ENCODE peak calls at places on chromosomes 11 and 22, in four cellular contexts. One of them, this sample, is unnamed.

GRCh38 chr11:45920531-45921477 is 1.7 kb upstream of the LARGE2 start:
- DNase-seq in uterus: no peak
- DNase-seq in body of pancreas: peak
- DNase-seq in Caco-2: no peak
- DNase-seq in this sample: no peak

GRCh38 chr11:112797072-112797471 is 164.1 kb upstream of the NCAM1 start:
- DNase-seq in uterus: no peak
- DNase-seq in body of pancreas: no peak
- DNase-seq in Caco-2: no peak
- DNase-seq in this sample: no peak

GRCh38 chr11:78023426-78023825 is 350 bp upstream of the KCTD14 start:
- DNase-seq in uterus: no peak
- DNase-seq in body of pancreas: no peak
- DNase-seq in Caco-2: no peak
- DNase-seq in this sample: no peak

GRCh38 chr11:75011357-75011756 is 22.6 kb downstream of the NEU3 start:
- DNase-seq in uterus: no peak
- DNase-seq in body of pancreas: no peak
- DNase-seq in Caco-2: no peak
- DNase-seq in this sample: no peak

GRCh38 chr11:17703951-17704350 is 15.4 kb upstream of the MYOD1 start:
- DNase-seq in uterus: no peak
- DNase-seq in body of pancreas: no peak
- DNase-seq in Caco-2: peak
- DNase-seq in this sample: no peak

GRCh38 chr11:107928767-107929507 is 689 bp downstream of the RAB39A start:
- DNase-seq in uterus: no peak
- DNase-seq in body of pancreas: no peak
- DNase-seq in Caco-2: no peak
- DNase-seq in this sample: no peak

GRCh38 chr11:102534261-102534872 is 3.8 kb upstream of the MMP7 start:
- DNase-seq in uterus: no peak
- DNase-seq in body of pancreas: no peak
- DNase-seq in Caco-2: no peak
- DNase-seq in this sample: no peak

GRCh38 chr11:117220568-117220967 is 11.3 kb downstream of the PCSK7 start:
- DNase-seq in uterus: peak
- DNase-seq in body of pancreas: no peak
- DNase-seq in Caco-2: no peak
- DNase-seq in this sample: no peak

GRCh38 chr22:25702571-25703167 is 39.3 kb upstream of the MYO18B start:
- DNase-seq in uterus: no peak
- DNase-seq in body of pancreas: no peak
- DNase-seq in Caco-2: no peak
- DNase-seq in this sample: no peak

GRCh38 chr22:25153961-25154685 is 45.5 kb upstream of the CRYBB3 start:
- DNase-seq in uterus: peak
- DNase-seq in body of pancreas: peak
- DNase-seq in Caco-2: peak
- DNase-seq in this sample: no peak

GRCh38 chr11:45918331-45918941 is 759 bp upstream of the PEX16 start:
- DNase-seq in uterus: peak
- DNase-seq in body of pancreas: peak
- DNase-seq in Caco-2: peak
- DNase-seq in this sample: peak

GRCh38 chr22:43731986-43732385 is 80.1 kb downstream of the EFCAB6 start:
- DNase-seq in uterus: no peak
- DNase-seq in body of pancreas: no peak
- DNase-seq in Caco-2: no peak
- DNase-seq in this sample: no peak

GRCh38 chr22:36329217-36330078 is 58.3 kb downstream of the MYH9 start:
- DNase-seq in uterus: peak
- DNase-seq in body of pancreas: peak
- DNase-seq in Caco-2: peak
- DNase-seq in this sample: peak

GRCh38 chr11:118313242-118313641 is 8.7 kb downstream of the CD3E start:
- DNase-seq in uterus: no peak
- DNase-seq in body of pancreas: no peak
- DNase-seq in Caco-2: no peak
- DNase-seq in this sample: no peak

GRCh38 chr11:27357250-27357649 is 5.8 kb downstream of the CCDC34 start:
- DNase-seq in uterus: no peak
- DNase-seq in body of pancreas: peak
- DNase-seq in Caco-2: no peak
- DNase-seq in this sample: no peak

GRCh38 chr11:27229511-27230174 is 133.4 kb downstream of the CCDC34 start:
- DNase-seq in uterus: no peak
- DNase-seq in body of pancreas: no peak
- DNase-seq in Caco-2: no peak
- DNase-seq in this sample: no peak

GRCh38 chr22:35777335-35777975 is 59.8 kb downstream of the APOL5 start:
- DNase-seq in uterus: no peak
- DNase-seq in body of pancreas: no peak
- DNase-seq in Caco-2: no peak
- DNase-seq in this sample: no peak

GRCh38 chr11:28521075-28521474 is 412.9 kb downstream of the METTL15 start:
- DNase-seq in uterus: no peak
- DNase-seq in body of pancreas: no peak
- DNase-seq in Caco-2: no peak
- DNase-seq in this sample: no peak

GRCh38 chr11:2107941-2108630 is 31.1 kb downstream of the IGF2 start:
- DNase-seq in uterus: no peak
- DNase-seq in body of pancreas: no peak
- DNase-seq in Caco-2: no peak
- DNase-seq in this sample: no peak

GRCh38 chr11:12677131-12677530 is 2.9 kb downstream of the TEAD1 start:
- DNase-seq in uterus: no peak
- DNase-seq in body of pancreas: no peak
- DNase-seq in Caco-2: no peak
- DNase-seq in this sample: no peak

GRCh38 chr22:36332623-36333331 is 55.0 kb downstream of the MYH9 start:
- DNase-seq in uterus: peak
- DNase-seq in body of pancreas: peak
- DNase-seq in Caco-2: no peak
- DNase-seq in this sample: peak

GRCh38 chr11:36454991-36455611 is 55.0 kb downstream of the TRAF6 start:
- DNase-seq in uterus: no peak
- DNase-seq in body of pancreas: no peak
- DNase-seq in Caco-2: no peak
- DNase-seq in this sample: peak

GRCh38 chr11:36452987-36453386 is 57.1 kb downstream of the TRAF6 start:
- DNase-seq in uterus: no peak
- DNase-seq in body of pancreas: no peak
- DNase-seq in Caco-2: no peak
- DNase-seq in this sample: no peak

GRCh38 chr11:36454551-36454950 is 55.5 kb downstream of the TRAF6 start:
- DNase-seq in uterus: no peak
- DNase-seq in body of pancreas: no peak
- DNase-seq in Caco-2: no peak
- DNase-seq in this sample: no peak

GRCh38 chr11:36452231-36452630 is 57.8 kb downstream of the TRAF6 start:
- DNase-seq in uterus: no peak
- DNase-seq in body of pancreas: no peak
- DNase-seq in Caco-2: no peak
- DNase-seq in this sample: peak

DNA sequence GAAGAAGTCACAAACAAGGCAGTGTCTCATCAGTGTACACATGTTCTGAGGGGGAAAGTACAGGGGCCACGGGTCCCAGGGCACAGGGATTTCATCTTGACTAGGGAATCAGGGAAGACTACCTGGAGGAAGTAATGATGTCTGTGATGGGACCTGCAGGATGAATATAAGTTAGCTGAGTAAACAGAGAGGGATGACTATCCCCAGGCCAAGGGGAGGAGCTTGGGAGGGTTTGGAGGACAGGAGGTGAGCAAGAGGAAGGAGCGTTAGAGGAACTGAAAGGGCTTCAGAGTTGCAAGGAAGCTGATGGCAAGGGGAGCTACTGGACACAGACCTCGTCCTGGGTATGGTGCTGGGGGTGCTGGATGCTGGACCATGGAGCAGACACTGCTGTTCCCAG is 56.4 kb downstream of the TRAF6 start:
- DNase-seq in uterus: no peak
- DNase-seq in body of pancreas: no peak
- DNase-seq in Caco-2: no peak
- DNase-seq in this sample: peak
- H3K4me3 ChIP-seq in uterus: no peak
- H3K4me3 ChIP-seq in body of pancreas: no peak
- H3K4me3 ChIP-seq in Caco-2: no peak
- H3K4me3 ChIP-seq in this sample: no peak

DNA sequence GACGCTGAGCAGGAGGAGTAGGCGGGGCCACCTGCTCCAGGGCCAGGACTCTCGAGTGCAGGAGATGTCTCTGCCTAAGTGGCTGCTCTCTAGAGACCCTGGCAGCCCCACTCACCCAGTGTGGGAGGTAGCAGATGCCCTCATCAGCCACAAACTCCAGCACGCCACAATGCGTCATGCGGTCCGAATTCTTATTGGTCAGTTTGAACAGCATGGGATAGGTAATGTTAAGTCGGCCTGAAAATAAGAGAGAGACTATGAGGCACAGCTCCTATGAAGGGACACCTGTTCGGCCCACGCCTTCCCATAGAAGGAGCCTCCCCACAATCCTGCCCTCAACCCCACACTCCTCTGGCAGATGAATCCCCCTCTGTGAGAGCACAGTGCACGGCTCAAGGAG is 7.4 kb downstream of the UFD1 start:
- DNase-seq in uterus: no peak
- DNase-seq in body of pancreas: no peak
- DNase-seq in Caco-2: no peak
- DNase-seq in this sample: no peak
- H3K4me3 ChIP-seq in uterus: no peak
- H3K4me3 ChIP-seq in body of pancreas: no peak
- H3K4me3 ChIP-seq in Caco-2: no peak
- H3K4me3 ChIP-seq in this sample: no peak

GRCh38 chr22:39240841-39241631 is 3.7 kb downstream of the PDGFB start:
- DNase-seq in uterus: no peak
- DNase-seq in body of pancreas: peak
- DNase-seq in Caco-2: peak
- DNase-seq in this sample: no peak
- H3K4me3 ChIP-seq in uterus: no peak
- H3K4me3 ChIP-seq in body of pancreas: no peak
- H3K4me3 ChIP-seq in Caco-2: peak
- H3K4me3 ChIP-seq in this sample: no peak

GRCh38 chr11:6393989-6394670 is 3.9 kb downstream of the SMPD1 start:
- DNase-seq in uterus: no peak
- DNase-seq in body of pancreas: no peak
- DNase-seq in Caco-2: no peak
- DNase-seq in this sample: no peak

GRCh38 chr11:6390718-6391547 is 659 bp downstream of the SMPD1 start:
- DNase-seq in uterus: no peak
- DNase-seq in body of pancreas: no peak
- DNase-seq in Caco-2: no peak
- DNase-seq in this sample: no peak

GRCh38 chr11:6389921-6390717 is at the start of gene SMPD1:
- DNase-seq in uterus: peak
- DNase-seq in body of pancreas: peak
- DNase-seq in Caco-2: peak
- DNase-seq in this sample: peak

GRCh38 chr11:6388747-6389146 is 1.5 kb upstream of the SMPD1 start:
- DNase-seq in uterus: no peak
- DNase-seq in body of pancreas: no peak
- DNase-seq in Caco-2: no peak
- DNase-seq in this sample: no peak

DNA sequence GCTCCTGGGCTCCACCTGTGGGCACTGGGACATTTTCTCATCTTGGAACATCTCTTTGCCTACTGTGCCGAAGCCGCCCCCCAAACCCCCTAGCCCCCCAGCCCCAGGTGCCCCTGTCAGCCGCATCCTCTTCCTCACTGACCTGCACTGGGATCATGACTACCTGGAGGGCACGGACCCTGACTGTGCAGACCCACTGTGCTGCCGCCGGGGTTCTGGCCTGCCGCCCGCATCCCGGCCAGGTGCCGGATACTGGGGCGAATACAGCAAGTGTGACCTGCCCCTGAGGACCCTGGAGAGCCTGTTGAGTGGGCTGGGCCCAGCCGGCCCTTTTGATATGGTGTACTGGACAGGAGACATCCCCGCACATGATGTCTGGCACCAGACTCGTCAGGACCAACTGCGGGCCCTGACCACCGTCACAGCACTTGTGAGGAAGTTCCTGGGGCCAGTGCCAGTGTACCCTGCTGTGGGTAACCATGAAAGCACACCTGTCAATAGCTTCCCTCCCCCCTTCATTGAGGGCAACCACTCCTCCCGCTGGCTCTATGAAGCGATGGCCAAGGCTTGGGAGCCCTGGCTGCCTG is 1.4 kb downstream of the SMPD1 start:
- DNase-seq in uterus: no peak
- DNase-seq in body of pancreas: no peak
- DNase-seq in Caco-2: no peak
- DNase-seq in this sample: no peak
- H3K4me3 ChIP-seq in uterus: no peak
- H3K4me3 ChIP-seq in body of pancreas: no peak
- H3K4me3 ChIP-seq in Caco-2: no peak
- H3K4me3 ChIP-seq in this sample: no peak

GRCh38 chr11:66680966-66681645 is 3.4 kb upstream of the RBM4B start:
- DNase-seq in uterus: no peak
- DNase-seq in body of pancreas: no peak
- DNase-seq in Caco-2: no peak
- DNase-seq in this sample: no peak

GRCh38 chr11:66676931-66677598 is 622 bp downstream of the RBM4B start:
- DNase-seq in uterus: no peak
- DNase-seq in body of pancreas: no peak
- DNase-seq in Caco-2: no peak
- DNase-seq in this sample: no peak

GRCh38 chr11:66677599-66678375 is at the start of gene RBM4B:
- DNase-seq in uterus: peak
- DNase-seq in body of pancreas: peak
- DNase-seq in Caco-2: peak
- DNase-seq in this sample: peak

GRCh38 chr11:66674964-66675602 is 2.6 kb downstream of the RBM4B start:
- DNase-seq in uterus: no peak
- DNase-seq in body of pancreas: no peak
- DNase-seq in Caco-2: no peak
- DNase-seq in this sample: no peak

DNA sequence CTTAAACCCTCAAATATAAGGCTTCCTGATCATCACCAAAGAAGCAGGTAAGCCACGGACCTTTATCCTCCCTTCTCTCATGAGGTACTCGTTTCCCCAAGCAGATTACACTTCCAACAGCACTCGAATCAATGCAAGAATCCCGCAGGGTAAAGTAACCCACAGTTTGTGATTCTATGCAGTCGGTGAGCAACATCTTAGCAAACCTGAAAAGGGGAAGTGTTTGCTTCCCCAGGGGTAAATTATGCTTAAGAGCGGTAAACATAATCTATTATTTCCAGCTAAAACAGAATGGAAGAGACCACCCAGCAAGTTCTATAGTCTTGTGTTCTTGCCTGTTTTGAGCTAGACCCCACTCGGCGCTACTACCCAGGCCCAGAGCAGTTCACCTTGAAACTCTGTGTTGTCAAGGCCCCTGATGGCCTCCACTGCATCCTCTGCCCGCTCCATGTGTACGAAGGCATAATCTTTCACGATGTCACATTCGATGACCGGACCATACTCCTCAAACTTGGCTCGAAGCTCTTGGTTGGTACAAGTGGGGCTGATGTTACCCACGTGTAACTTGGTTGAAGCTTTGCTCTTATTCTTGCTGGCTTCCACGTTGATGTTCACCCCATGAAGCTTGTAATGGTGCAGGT is 1.3 kb downstream of the RBM4B start:
- DNase-seq in uterus: no peak
- DNase-seq in body of pancreas: no peak
- DNase-seq in Caco-2: no peak
- DNase-seq in this sample: no peak
- H3K4me3 ChIP-seq in uterus: no peak
- H3K4me3 ChIP-seq in body of pancreas: no peak
- H3K4me3 ChIP-seq in Caco-2: peak
- H3K4me3 ChIP-seq in this sample: no peak